ENCODE peak calls at places on chromosome 5, in six cellular contexts. O is thoracic aorta, D is prostate gland, J is ovary, M is IMR-90, R is uterus. L is an unnamed sample. For H3K4me1, the result is how much of the 10 kb centered on the place peaks cover.

GRCh38 chr5:109713453-109713852 is 23.7 kb downstream of the MAN2A1 start:
- DNase-seq in O (no peak), D (no peak), J (no peak), M (no peak), R (no peak), L (no peak)

GRCh38 chr5:160324885-160325284 is 12.5 kb upstream of the CCNJL start:
- DNase-seq in O (no peak), D (no peak), J (no peak), M (no peak), R (no peak), L (no peak)

GRCh38 chr5:132704875-132705274 is 31.1 kb downstream of the IL4 start:
- DNase-seq in O (no peak), D (no peak), J (no peak), M (peak), R (no peak), L (no peak)

GRCh38 chr5:154002511-154003020 is 36.1 kb downstream of the FAM114A2 start:
- DNase-seq in O (no peak), D (no peak), J (no peak), M (no peak), R (no peak), L (no peak)

GRCh38 chr5:134371834-134372340 is 518 bp downstream of the UBE2B start:
- DNase-seq in O (no peak), D (peak), J (peak), M (peak), R (no peak), L (peak)

GRCh38 chr5:6584727-6585126 is 48.1 kb downstream of the NSUN2 start:
- DNase-seq in O (no peak), D (no peak), J (no peak), M (no peak), R (no peak), L (no peak)

GRCh38 chr5:150763023-150763793 is 4.4 kb upstream of the DCTN4 start:
- DNase-seq in O (no peak), D (peak), J (peak), M (peak), R (peak), L (no peak)

GRCh38 chr5:119275873-119276214 is 80.0 kb upstream of the TNFAIP8 start:
- DNase-seq in O (no peak), D (no peak), J (no peak), M (no peak), R (no peak), L (no peak)

GRCh38 chr5:132293992-132294727 is at the start of gene SLC22A4:
- DNase-seq in O (peak), D (peak), J (peak), M (peak), R (peak), L (peak)

GRCh38 chr5:372556-372910 is 51.0 kb downstream of the AHRR start:
- DNase-seq in O (no peak), D (no peak), J (no peak), M (no peak), R (no peak), L (no peak)

GRCh38 chr5:179975713-179976030 is 68.0 kb upstream of the TBC1D9B start:
- DNase-seq in O (no peak), D (no peak), J (no peak), M (no peak), R (no peak), L (no peak)

GRCh38 chr5:36683821-36684434 is 77.5 kb downstream of the SLC1A3 start:
- DNase-seq in O (no peak), D (no peak), J (no peak), M (peak), R (no peak), L (no peak)

DNA sequence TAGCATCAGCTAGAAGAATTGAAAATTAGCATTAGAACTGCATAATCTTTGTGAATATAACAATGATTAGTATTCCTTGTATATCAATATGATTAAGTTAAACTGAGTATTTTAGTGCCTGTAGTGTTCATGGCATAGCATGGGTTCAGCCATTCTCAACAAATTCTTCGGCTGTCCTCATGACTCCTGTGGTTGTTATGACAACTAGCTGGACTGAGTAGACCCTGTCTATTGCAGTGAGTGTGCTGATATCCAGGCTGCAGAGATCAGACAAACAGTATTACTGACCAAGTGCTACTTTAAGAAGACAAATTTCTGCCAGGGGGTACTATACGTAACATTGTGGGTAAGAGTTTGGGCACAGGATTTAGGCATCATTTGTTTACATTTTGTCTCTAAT is 125.9 kb downstream of the NUDT12 start:
- DNase-seq in O (no peak), D (no peak), J (no peak), M (peak), R (no peak), L (no peak)
- H3K4me1 ChIP-seq in O (under half), D (under half), J (under half), M (under half), R (under half), L (under half)

GRCh38 chr5:35478856-35479682 is 138.6 kb upstream of the SPEF2 start:
- DNase-seq in O (no peak), D (no peak), J (no peak), M (peak), R (no peak), L (peak)
- H3K4me3 ChIP-seq in O (peak), D (no peak), J (peak), M (peak), R (peak), L (no peak)

GRCh38 chr5:82169892-82170291 is 108.3 kb downstream of the RPS23 start:
- DNase-seq in O (no peak), D (no peak), J (no peak), M (no peak), R (no peak), L (no peak)

GRCh38 chr5:82178378-82178777 is 99.8 kb downstream of the RPS23 start:
- DNase-seq in O (no peak), D (no peak), J (no peak), M (no peak), R (no peak), L (no peak)

GRCh38 chr5:82174919-82175219 is 103.3 kb downstream of the RPS23 start:
- DNase-seq in O (no peak), D (no peak), J (no peak), M (no peak), R (no peak), L (no peak)

GRCh38 chr5:82176115-82176514 is 102.0 kb downstream of the RPS23 start:
- DNase-seq in O (no peak), D (no peak), J (no peak), M (peak), R (no peak), L (no peak)

GRCh38 chr5:82174128-82174918 is 103.8 kb downstream of the RPS23 start:
- DNase-seq in O (peak), D (no peak), J (no peak), M (peak), R (peak), L (no peak)
- TF ChIP-seq CTCF in O (peak), D (no peak), J (no peak), M (peak), R (peak), L (peak)

GRCh38 chr5:170338272-170338671 is 40.7 kb upstream of the LCP2 start:
- DNase-seq in O (no peak), D (no peak), J (no peak), M (no peak), R (no peak), L (no peak)

GRCh38 chr5:170337055-170337454 is 39.5 kb upstream of the LCP2 start:
- DNase-seq in O (no peak), D (no peak), J (no peak), M (no peak), R (no peak), L (no peak)

GRCh38 chr5:170333161-170333909 is 35.8 kb upstream of the LCP2 start:
- DNase-seq in O (no peak), D (no peak), J (no peak), M (no peak), R (no peak), L (no peak)

GRCh38 chr5:170338933-170339779 is 41.6 kb upstream of the LCP2 start:
- DNase-seq in O (no peak), D (no peak), J (no peak), M (no peak), R (no peak), L (no peak)

DNA sequence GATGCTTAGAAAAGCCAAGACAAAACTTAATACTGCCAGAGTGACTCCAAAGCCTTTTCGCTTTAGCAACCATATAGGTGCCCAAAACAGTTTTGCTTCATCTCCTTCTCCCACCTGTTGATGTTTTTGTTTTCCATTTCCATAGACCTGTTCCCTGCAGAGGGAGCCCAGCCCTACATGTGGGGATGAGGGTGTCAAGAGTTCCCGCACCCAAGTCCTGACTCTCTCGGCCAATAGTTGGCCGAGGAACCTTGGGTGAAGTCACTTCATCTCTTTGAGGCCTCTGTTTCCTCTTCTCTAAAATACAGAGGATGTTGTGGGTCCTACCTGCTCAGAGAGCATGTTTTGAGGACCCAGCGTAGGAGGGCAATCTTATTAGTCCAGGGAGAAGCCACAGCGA is 38.5 kb upstream of the LCP2 start:
- DNase-seq in O (no peak), D (no peak), J (no peak), M (no peak), R (no peak), L (no peak)
- H3K4me1 ChIP-seq in O (under half), D (under half), J (under half), M (under half), R (under half), L (under half)

GRCh38 chr5:1445313-1445894 is at the start of gene SLC6A3:
- DNase-seq in O (no peak), D (no peak), J (peak), M (no peak), R (no peak), L (peak)
- H3K4me3 ChIP-seq in O (peak), D (no peak), J (no peak), M (no peak), R (no peak), L (no peak)

GRCh38 chr5:164672931-164673694 is 1167.7 kb downstream of the MAT2B start:
- DNase-seq in O (no peak), D (no peak), J (no peak), M (peak), R (no peak), L (no peak)
- TF ChIP-seq CTCF in O (no peak), D (no peak), J (no peak), M (peak), R (no peak), L (no peak)

DNA sequence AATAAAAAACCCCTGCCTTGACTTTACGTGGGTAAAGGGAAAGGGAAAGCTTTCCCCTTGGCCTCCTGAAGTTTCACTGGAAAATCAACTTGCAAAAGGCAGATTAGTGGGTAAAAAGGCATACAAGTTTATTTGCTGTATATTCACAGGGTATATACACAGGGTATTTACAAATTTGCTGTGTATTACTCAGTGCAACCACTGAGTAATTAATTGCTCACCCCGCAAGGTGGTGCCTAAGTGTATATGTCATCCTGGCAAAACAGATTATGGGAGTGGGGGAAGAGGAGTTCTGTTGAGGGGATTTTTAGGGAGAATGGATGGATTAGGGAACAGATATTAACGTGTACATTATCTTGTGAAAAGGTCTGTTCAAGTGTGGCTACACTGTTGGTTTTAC is 7.1 kb upstream of the RARS1 start:
- DNase-seq in O (no peak), D (no peak), J (no peak), M (peak), R (no peak), L (no peak)
- H3K4me1 ChIP-seq in O (under half), D (under half), J (under half), M (under half), R (under half), L (under half)

DNA sequence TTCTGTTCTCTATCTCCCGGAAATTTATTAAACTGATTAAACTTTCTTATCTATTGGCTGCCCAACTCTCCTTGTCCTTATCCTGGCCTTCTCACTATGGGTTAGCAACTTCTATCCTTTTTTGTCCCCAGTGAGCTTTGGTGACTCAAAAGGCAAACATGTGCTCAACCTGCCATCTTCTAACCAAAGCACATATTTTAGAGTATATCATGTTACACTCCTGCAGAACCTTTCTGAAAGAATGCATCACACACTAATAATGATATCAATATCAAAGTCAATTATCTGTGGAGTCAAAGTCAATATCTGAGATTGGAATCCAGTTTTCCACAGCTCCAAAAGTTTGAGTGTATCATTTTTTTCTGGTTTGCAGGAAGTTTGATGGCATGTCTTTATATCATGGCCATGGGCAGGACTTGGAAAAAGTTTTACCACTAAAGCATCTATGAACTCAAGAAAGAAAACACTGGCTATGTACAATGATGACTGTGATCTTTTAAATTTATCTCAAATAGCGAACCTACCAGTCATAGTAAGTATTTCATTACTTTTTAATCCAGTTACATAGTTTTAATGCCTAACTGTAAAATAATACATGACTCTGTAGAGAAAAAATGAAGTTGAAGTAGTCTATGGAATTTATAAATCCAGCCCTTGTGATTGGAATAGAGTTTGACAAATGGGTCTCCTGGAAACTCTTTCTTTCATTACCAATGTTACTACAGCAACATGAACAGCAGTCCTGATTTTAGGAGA is 166.8 kb downstream of the DROSHA start:
- DNase-seq in O (no peak), D (no peak), J (no peak), M (peak), R (no peak), L (no peak)
- H3K4me3 ChIP-seq in O (no peak), D (no peak), J (no peak), M (no peak), R (no peak), L (no peak)

L was measured in mucosa of descending colon.